ENCODE peak calls at places on chromosomes 1 and 21, in six cellular contexts. C, D, W, U, K and Q are unnamed samples.

GRCh38 chr1:70528591-70529333 is 117.7 kb downstream of the CTH start:
- DNase-seq in W (peak; percentile 21), U (no peak), C (peak; percentile 38), K (peak; percentile 61), D (peak; percentile 54), Q (no peak)

GRCh38 chr1:41448831-41449230 is 35.7 kb downstream of the EDN2 start:
- DNase-seq in K (no peak), U (no peak), W (no peak), C (no peak), D (no peak), Q (no peak)

GRCh38 chr21:41971891-41972290 is 18.1 kb upstream of the C2CD2 start:
- DNase-seq in U (no peak), W (no peak), D (no peak), C (no peak), K (no peak), Q (no peak)

GRCh38 chr1:164561461-164561860 is 2.5 kb downstream of the PBX1 start:
- DNase-seq in K (no peak), C (no peak), W (no peak), D (no peak), U (no peak), Q (no peak)

GRCh38 chr1:192575499-192576189 is at the start of gene RGS1:
- DNase-seq in C (no peak), D (no peak), K (no peak), W (peak; percentile 57), U (no peak), Q (no peak)

GRCh38 chr1:154154534-154155181 is at the start of gene NUP210L:
- DNase-seq in W (no peak), K (peak; percentile 26), D (no peak), U (no peak), C (no peak), Q (no peak)

GRCh38 chr1:54081306-54082270 is 28.2 kb downstream of the TCEANC2 start:
- DNase-seq in W (peak; percentile 77), D (peak; percentile 82), U (peak; percentile 26), K (peak; percentile 87), C (peak; percentile 44), Q (peak; percentile 13)

GRCh38 chr1:95017775-95018174 is 55.0 kb downstream of the ALG14 start:
- DNase-seq in K (no peak), C (no peak), D (no peak), U (no peak), W (no peak), Q (no peak)

GRCh38 chr1:18938008-18938706 is 18.3 kb downstream of the IFFO2 start:
- DNase-seq in K (no peak), D (no peak), C (no peak), U (no peak), W (no peak), Q (no peak)

GRCh38 chr21:15057290-15057689 is 7.5 kb downstream of the NRIP1 start:
- DNase-seq in K (peak; percentile 28), W (no peak), U (no peak), D (peak; percentile 25), C (no peak), Q (no peak)

GRCh38 chr1:115090547-115090946 is 1.2 kb upstream of the TSPAN2 start:
- DNase-seq in C (no peak), K (no peak), W (no peak), D (peak; percentile 35), U (no peak), Q (no peak)

GRCh38 chr1:47436979-47437517 is 796 bp upstream of the FOXD2 start:
- DNase-seq in C (peak; percentile 46), U (no peak), K (no peak), W (no peak), D (peak; percentile 41), Q (no peak)

GRCh38 chr1:67500413-67500959 is 70.3 kb upstream of the SERBP1 start:
- DNase-seq in C (peak; percentile 92), D (peak; percentile 90), K (peak; percentile 93), W (peak; percentile 65), U (peak; percentile 31), Q (peak; percentile 35)

GRCh38 chr1:107139833-107140702 is 771 bp upstream of the NTNG1 start:
- DNase-seq in W (peak; percentile 18), U (peak; percentile 57), C (no peak), K (peak; percentile 68), D (peak; percentile 53), Q (no peak)

GRCh38 chr1:185789846-185790735 is 55.9 kb downstream of the HMCN1 start:
- DNase-seq in K (no peak), C (no peak), W (peak; percentile 36), D (no peak), U (peak; percentile 19), Q (no peak)

GRCh38 chr1:20399606-20400180 is 86.3 kb downstream of the CAMK2N1 start:
- DNase-seq in U (no peak), K (no peak), W (no peak), D (no peak), C (no peak), Q (no peak)

GRCh38 chr1:229430761-229431269 is 3.1 kb downstream of the ACTA1 start:
- DNase-seq in C (no peak), W (peak; percentile 29), D (peak; percentile 90), U (no peak), K (peak; percentile 79), Q (no peak)

GRCh38 chr1:98388431-98388830 is 273.1 kb upstream of the SNX7 start:
- DNase-seq in D (no peak), W (peak; percentile 78), K (no peak), U (peak; percentile 53), C (no peak), Q (peak; percentile 81)

GRCh38 chr1:28917757-28918118 is 3.4 kb downstream of the EPB41 start:
- DNase-seq in C (no peak), K (no peak), W (no peak), D (no peak), U (no peak), Q (no peak)

GRCh38 chr1:8158995-8159394 is 132.9 kb upstream of the ERRFI1 start:
- DNase-seq in U (no peak), K (no peak), W (no peak), C (no peak), D (no peak), Q (no peak)

GRCh38 chr1:81329061-81329460 is 471.7 kb upstream of the ADGRL2 start:
- DNase-seq in D (no peak), U (no peak), K (no peak), W (no peak), C (no peak), Q (no peak)